ENCODE peak calls at places on chromosomes 4 and X, in nine cellular contexts. L is erythroblast, M is T-cell, G is epithelial cell of proximal tubule, I is GM23248, J is NCI-H1436, X is AG20443, H is RPMI8226, Z is hepatocyte. C is an unnamed sample.

GRCh38 chr4:147927377-147928137 is 195.7 kb downstream of the ARHGAP10 start:
- DNase-seq in Z (no peak), I (no peak), H (no peak), L (no peak), M (no peak), G (no peak), J (no peak), X (no peak), C (no peak)

GRCh38 chr4:92304073-92304472 is 307 bp downstream of the GRID2 start:
- DNase-seq in M (no peak), X (peak), L (no peak), I (no peak), H (no peak), G (no peak), Z (no peak), J (no peak), C (no peak)

GRCh38 chr4:10656420-10656819 is 28.1 kb downstream of the CLNK start:
- DNase-seq in H (no peak), L (no peak), X (no peak), M (no peak), I (no peak), Z (no peak), G (no peak), J (no peak), C (no peak)

GRCh38 chr4:155529197-155529596 is 137.5 kb upstream of the GUCY1A1 start:
- DNase-seq in H (no peak), G (no peak), L (peak), J (no peak), M (no peak), X (peak), Z (no peak), I (peak), C (no peak)

GRCh38 chr4:87982446-87982845 is 6.9 kb downstream of the SPP1 start:
- DNase-seq in J (no peak), G (no peak), X (no peak), H (no peak), M (no peak), L (no peak), Z (no peak), I (no peak), C (no peak)

GRCh38 chrX:150482537-150483217 is 85.7 kb upstream of the MTM1 start:
- DNase-seq in Z (peak), L (peak), H (no peak), M (no peak), X (peak), I (peak), J (no peak), G (peak), C (no peak)

GRCh38 chrX:63764946-63765345 is 20.1 kb downstream of the ARHGEF9 start:
- DNase-seq in H (no peak), J (no peak), L (no peak), I (peak), M (no peak), G (no peak), Z (no peak), X (peak), C (no peak)

GRCh38 chr4:74755486-74755885 is 38.8 kb downstream of the BTC start:
- DNase-seq in Z (no peak), L (no peak), X (no peak), M (no peak), G (no peak), I (peak), H (no peak), J (no peak), C (no peak)

GRCh38 chr4:7598939-7599790 is 164.4 kb upstream of the PSAPL1 start:
- DNase-seq in L (no peak), G (no peak), I (no peak), Z (no peak), J (no peak), H (no peak), M (no peak), X (no peak), C (no peak)

GRCh38 chr4:171993247-171993646 is 180.0 kb downstream of the GALNTL6 start:
- DNase-seq in H (no peak), J (no peak), I (no peak), G (no peak), M (no peak), X (no peak), L (no peak), Z (no peak), C (no peak)

GRCh38 chr4:94457692-94458106 is 6.0 kb downstream of the PDLIM5 start:
- DNase-seq in J (no peak), M (no peak), Z (no peak), G (no peak), I (no peak), H (peak), L (no peak), X (no peak), C (no peak)

GRCh38 chrX:130523460-130524394 is 121.9 kb downstream of the RBMX2 start:
- DNase-seq in I (no peak), G (no peak), M (no peak), X (peak), J (peak), Z (no peak), L (peak), H (peak), C (no peak)

GRCh38 chr4:85677286-85677685 is 202.3 kb downstream of the ARHGAP24 start:
- DNase-seq in J (no peak), I (peak), X (no peak), H (no peak), G (no peak), L (no peak), Z (no peak), M (no peak), C (no peak)

GRCh38 chr4:42640613-42641012 is 16.3 kb downstream of the ATP8A1 start:
- DNase-seq in M (no peak), X (no peak), L (no peak), Z (no peak), I (no peak), G (no peak), J (no peak), H (no peak), C (no peak)

GRCh38 chrX:46994096-46994495 is 81.9 kb downstream of the JADE3 start:
- DNase-seq in H (no peak), J (no peak), I (no peak), X (no peak), L (no peak), Z (no peak), M (no peak), G (no peak), C (no peak)

GRCh38 chr4:12902735-12903134 is 581.4 kb downstream of the RAB28 start:
- DNase-seq in J (no peak), M (no peak), G (no peak), I (no peak), L (no peak), H (no peak), X (no peak), Z (no peak), C (no peak)

GRCh38 chrX:97057349-97057909 is 173.7 kb downstream of the RPA4 start:
- DNase-seq in L (no peak), J (peak), I (no peak), X (no peak), G (no peak), Z (no peak), H (no peak), M (no peak), C (no peak)

GRCh38 chr4:6257243-6258025 is 12.2 kb upstream of the WFS1 start:
- DNase-seq in Z (no peak), G (no peak), X (no peak), M (no peak), H (peak), J (no peak), I (no peak), L (no peak), C (no peak)

GRCh38 chr4:82543131-82543530 is 18.7 kb downstream of the TMEM150C start:
- DNase-seq in J (no peak), X (no peak), G (no peak), L (no peak), H (no peak), I (no peak), Z (no peak), M (no peak), C (no peak)

GRCh38 chr4:26452565-26453531 is 37.4 kb downstream of the CCKAR start:
- DNase-seq in L (no peak), I (no peak), J (peak), Z (peak), H (no peak), M (no peak), G (no peak), X (no peak), C (no peak)

GRCh38 chr4:54971474-54971950 is 153.9 kb downstream of the KDR start:
- DNase-seq in X (peak), Z (peak), J (no peak), M (no peak), G (peak), H (peak), L (peak), I (peak), C (peak)

GRCh38 chr4:183989471-183989870 is 84.4 kb downstream of the STOX2 start:
- DNase-seq in J (no peak), L (no peak), X (no peak), I (peak), Z (peak), M (no peak), G (no peak), H (no peak), C (no peak)

GRCh38 chrX:69032601-69033000 is 132.7 kb downstream of the PJA1 start:
- DNase-seq in J (no peak), G (no peak), H (peak), X (no peak), M (no peak), Z (peak), L (no peak), I (no peak), C (no peak)

GRCh38 chr4:114386637-114387233 is 211.9 kb upstream of the UGT8 start:
- DNase-seq in M (no peak), G (no peak), Z (peak), X (peak), I (peak), H (peak), J (no peak), L (peak), C (peak)

GRCh38 chr4:4770610-4771009 is 88.9 kb upstream of the MSX1 start:
- DNase-seq in Z (no peak), M (no peak), L (no peak), G (no peak), H (no peak), J (no peak), I (no peak), X (no peak), C (no peak)

GRCh38 chr4:3860061-3860912 is 94.1 kb downstream of the ADRA2C start:
- DNase-seq in G (no peak), I (no peak), Z (no peak), H (no peak), J (no peak), L (no peak), M (no peak), X (no peak), C (no peak)

GRCh38 chrX:119672252-119672825 is 20.6 kb downstream of the SEPTIN6 start:
- DNase-seq in L (no peak), J (peak), M (no peak), Z (no peak), H (no peak), X (no peak), I (no peak), G (no peak), C (no peak)

GRCh38 chr4:53640576-53641459 is 49.5 kb upstream of the LNX1 start:
- DNase-seq in Z (no peak), I (no peak), L (no peak), X (no peak), G (no peak), H (no peak), J (peak), M (no peak), C (no peak)

GRCh38 chr4:135672202-135672601 is 1470.6 kb upstream of the PABPC4L start:
- DNase-seq in Z (no peak), X (no peak), L (no peak), I (no peak), M (no peak), J (no peak), H (no peak), G (no peak), C (no peak)

GRCh38 chrX:22095306-22095705 is 63.2 kb downstream of the PHEX start:
- DNase-seq in G (no peak), H (no peak), L (no peak), J (no peak), I (peak), M (no peak), Z (peak), X (peak), C (no peak)

GRCh38 chrX:74389016-74389415 is 32.3 kb upstream of the SLC16A2 start:
- DNase-seq in X (no peak), L (no peak), Z (no peak), I (peak), H (no peak), M (no peak), J (no peak), G (no peak), C (no peak)

GRCh38 chr4:170591076-170591475 is 501.3 kb upstream of the AADAT start:
- DNase-seq in G (no peak), J (no peak), X (no peak), H (no peak), I (peak), L (no peak), M (no peak), Z (no peak), C (no peak)

GRCh38 chrX:153649915-153650782 is 3.1 kb downstream of the DUSP9 start:
- DNase-seq in I (no peak), G (no peak), H (no peak), J (no peak), Z (no peak), L (no peak), M (no peak), X (no peak), C (no peak)

GRCh38 chr4:77355731-77356130 is 198.7 kb downstream of the CCNG2 start:
- DNase-seq in G (no peak), H (no peak), X (no peak), J (no peak), L (no peak), I (no peak), M (no peak), Z (no peak), C (no peak)

GRCh38 chrX:3549442-3549875 is 164.0 kb downstream of the PRKX start:
- DNase-seq in H (no peak), I (peak), J (no peak), X (peak), Z (peak), G (no peak), L (no peak), M (no peak), C (no peak)

GRCh38 chr4:83490876-83491450 is 6.1 kb upstream of the ABRAXAS1 start:
- DNase-seq in L (peak), I (peak), M (no peak), G (no peak), J (peak), Z (peak), H (peak), X (peak), C (peak)

GRCh38 chrX:75746891-75747639 is 38.0 kb downstream of the MAGEE2 start:
- DNase-seq in L (no peak), G (no peak), M (peak), Z (peak), I (peak), J (no peak), X (peak), H (peak), C (peak)